ENCODE peak calls at places on chromosomes 16 and 17, in four cellular contexts. R is NCI-H345, B is MCF 10A, L is transverse colon. H is an unnamed sample.

GRCh38 chr16:87538160-87538559 is 45.3 kb upstream of the ZCCHC14 start:
- DNase-seq in R (no peak), L (no peak), B (no peak), H (peak)

GRCh38 chr17:78197147-78197830 is 10.1 kb downstream of the AFMID start:
- DNase-seq in B (no peak), L (no peak), R (peak), H (no peak)

GRCh38 chr17:20315321-20315720 is 152.0 kb downstream of the LGALS9B start:
- DNase-seq in R (peak), B (no peak), L (no peak), H (no peak)

GRCh38 chr17:31489295-31490018 is 98.0 kb downstream of the RAB11FIP4 start:
- DNase-seq in B (no peak), R (no peak), L (peak), H (no peak)

GRCh38 chr16:19085679-19086200 is 18.3 kb downstream of the COQ7 start:
- DNase-seq in R (no peak), L (peak), B (no peak), H (peak)

GRCh38 chr16:12235110-12235509 is 258.6 kb downstream of the SNX29 start:
- DNase-seq in L (no peak), B (no peak), R (peak), H (no peak)

GRCh38 chr16:66510711-66511614 is 39.0 kb downstream of the TK2 start:
- DNase-seq in B (peak), L (no peak), R (no peak), H (peak)

GRCh38 chr17:39229274-39229913 is 3.6 kb upstream of the STAC2 start:
- DNase-seq in B (peak), L (no peak), R (no peak), H (peak)

GRCh38 chr17:2849327-2849670 is 53.1 kb downstream of the RAP1GAP2 start:
- DNase-seq in R (no peak), B (no peak), L (no peak), H (no peak)

GRCh38 chr16:49503242-49504022 is 129.8 kb downstream of the C16orf78 start:
- DNase-seq in L (peak), B (no peak), R (no peak), H (no peak)

GRCh38 chr17:79160980-79161621 is 86.5 kb downstream of the ENGASE start:
- DNase-seq in L (no peak), B (no peak), R (no peak), H (no peak)

H was measured in M059J.